ENCODE peak calls at places on chromosome 5, in ten cellular contexts. One of them, this sample, is unnamed.

GRCh38 chr5:151562019-151562707 is 29.0 kb downstream of the FAT2 start:
- DNase-seq in HCT116: no peak
- DNase-seq in H1: no peak
- DNase-seq in mammary epithelial cell: no peak
- DNase-seq in uterus: no peak
- DNase-seq in cardiac muscle cell: no peak
- DNase-seq in hepatocyte: no peak
- DNase-seq in ovary: no peak
- DNase-seq in tibial nerve: no peak
- DNase-seq in IMR-90: no peak
- DNase-seq in this sample: no peak

GRCh38 chr5:56827043-56827442 is 11.7 kb downstream of the MAP3K1 start:
- DNase-seq in HCT116: no peak
- DNase-seq in H1: no peak
- DNase-seq in mammary epithelial cell: peak; percentile 30
- DNase-seq in uterus: no peak
- DNase-seq in cardiac muscle cell: no peak
- DNase-seq in hepatocyte: no peak
- DNase-seq in ovary: no peak
- DNase-seq in tibial nerve: no peak
- DNase-seq in IMR-90: no peak
- DNase-seq in this sample: no peak

GRCh38 chr5:55636177-55636576 is 75.9 kb downstream of the SLC38A9 start:
- DNase-seq in HCT116: no peak
- DNase-seq in H1: no peak
- DNase-seq in mammary epithelial cell: no peak
- DNase-seq in uterus: no peak
- DNase-seq in cardiac muscle cell: no peak
- DNase-seq in hepatocyte: no peak
- DNase-seq in ovary: no peak
- DNase-seq in tibial nerve: no peak
- DNase-seq in IMR-90: no peak
- DNase-seq in this sample: no peak

GRCh38 chr5:26903469-26903868 is 134.9 kb downstream of the CDH9 start:
- DNase-seq in HCT116: no peak
- DNase-seq in H1: no peak
- DNase-seq in mammary epithelial cell: no peak
- DNase-seq in uterus: no peak
- DNase-seq in cardiac muscle cell: no peak
- DNase-seq in hepatocyte: no peak
- DNase-seq in ovary: no peak
- DNase-seq in tibial nerve: no peak
- DNase-seq in IMR-90: no peak
- DNase-seq in this sample: no peak

GRCh38 chr5:104635216-104635615 is 1072.6 kb upstream of the NUDT12 start:
- DNase-seq in HCT116: no peak
- DNase-seq in H1: no peak
- DNase-seq in mammary epithelial cell: no peak
- DNase-seq in uterus: no peak
- DNase-seq in cardiac muscle cell: no peak
- DNase-seq in hepatocyte: no peak
- DNase-seq in ovary: no peak
- DNase-seq in tibial nerve: no peak
- DNase-seq in IMR-90: peak; percentile 54
- DNase-seq in this sample: no peak

GRCh38 chr5:176414704-176415103 is 1.6 kb downstream of the CLTB start:
- DNase-seq in HCT116: no peak
- DNase-seq in H1: no peak
- DNase-seq in mammary epithelial cell: no peak
- DNase-seq in uterus: no peak
- DNase-seq in cardiac muscle cell: no peak
- DNase-seq in hepatocyte: no peak
- DNase-seq in ovary: no peak
- DNase-seq in tibial nerve: no peak
- DNase-seq in IMR-90: no peak
- DNase-seq in this sample: no peak

GRCh38 chr5:129096382-129096991 is 1.9 kb downstream of the ISOC1 start:
- DNase-seq in HCT116: no peak
- DNase-seq in H1: no peak
- DNase-seq in mammary epithelial cell: no peak
- DNase-seq in uterus: no peak
- DNase-seq in cardiac muscle cell: peak; percentile 32
- DNase-seq in hepatocyte: no peak
- DNase-seq in ovary: no peak
- DNase-seq in tibial nerve: no peak
- DNase-seq in IMR-90: no peak
- DNase-seq in this sample: peak; percentile 11

GRCh38 chr5:78540335-78541057 is 108.1 kb downstream of the LHFPL2 start:
- DNase-seq in HCT116: no peak
- DNase-seq in H1: no peak
- DNase-seq in mammary epithelial cell: peak; percentile 83
- DNase-seq in uterus: no peak
- DNase-seq in cardiac muscle cell: no peak
- DNase-seq in hepatocyte: no peak
- DNase-seq in ovary: no peak
- DNase-seq in tibial nerve: peak; percentile 51
- DNase-seq in IMR-90: no peak
- DNase-seq in this sample: no peak

GRCh38 chr5:5326126-5326758 is 96.2 kb upstream of the ICE1 start:
- DNase-seq in HCT116: no peak
- DNase-seq in H1: no peak
- DNase-seq in mammary epithelial cell: no peak
- DNase-seq in uterus: no peak
- DNase-seq in cardiac muscle cell: peak; percentile 36
- DNase-seq in hepatocyte: peak; percentile 42
- DNase-seq in ovary: no peak
- DNase-seq in tibial nerve: no peak
- DNase-seq in IMR-90: no peak
- DNase-seq in this sample: no peak

GRCh38 chr5:57538341-57538955 is 55.8 kb upstream of the ACTBL2 start:
- DNase-seq in HCT116: no peak
- DNase-seq in H1: no peak
- DNase-seq in mammary epithelial cell: peak; percentile 93
- DNase-seq in uterus: no peak
- DNase-seq in cardiac muscle cell: no peak
- DNase-seq in hepatocyte: no peak
- DNase-seq in ovary: no peak
- DNase-seq in tibial nerve: no peak
- DNase-seq in IMR-90: peak; percentile 79
- DNase-seq in this sample: peak; percentile 18

GRCh38 chr5:140322751-140323731 is 20.1 kb upstream of the PFDN1 start:
- DNase-seq in HCT116: no peak
- DNase-seq in H1: no peak
- DNase-seq in mammary epithelial cell: peak; percentile 83
- DNase-seq in uterus: peak; percentile 51
- DNase-seq in cardiac muscle cell: no peak
- DNase-seq in hepatocyte: peak; percentile 40
- DNase-seq in ovary: peak; percentile 45
- DNase-seq in tibial nerve: no peak
- DNase-seq in IMR-90: peak; percentile 98
- DNase-seq in this sample: no peak

GRCh38 chr5:80122599-80122998 is 87.5 kb downstream of the THBS4 start:
- DNase-seq in HCT116: no peak
- DNase-seq in H1: no peak
- DNase-seq in mammary epithelial cell: no peak
- DNase-seq in uterus: no peak
- DNase-seq in cardiac muscle cell: no peak
- DNase-seq in hepatocyte: no peak
- DNase-seq in ovary: no peak
- DNase-seq in tibial nerve: peak; percentile 28
- DNase-seq in IMR-90: no peak
- DNase-seq in this sample: no peak

GRCh38 chr5:565782-566445 is 41.7 kb upstream of the SLC9A3 start:
- DNase-seq in HCT116: no peak
- DNase-seq in H1: peak; percentile 21
- DNase-seq in mammary epithelial cell: no peak
- DNase-seq in uterus: no peak
- DNase-seq in cardiac muscle cell: no peak
- DNase-seq in hepatocyte: no peak
- DNase-seq in ovary: no peak
- DNase-seq in tibial nerve: no peak
- DNase-seq in IMR-90: peak; percentile 41
- DNase-seq in this sample: no peak

GRCh38 chr5:168529361-168530234 is 493 bp downstream of the FBLL1 start:
- DNase-seq in HCT116: no peak
- DNase-seq in H1: no peak
- DNase-seq in mammary epithelial cell: no peak
- DNase-seq in uterus: no peak
- DNase-seq in cardiac muscle cell: peak; percentile 41
- DNase-seq in hepatocyte: peak; percentile 18
- DNase-seq in ovary: peak; percentile 21
- DNase-seq in tibial nerve: no peak
- DNase-seq in IMR-90: no peak
- DNase-seq in this sample: no peak

GRCh38 chr5:80098951-80099350 is 63.8 kb downstream of the THBS4 start:
- DNase-seq in HCT116: no peak
- DNase-seq in H1: no peak
- DNase-seq in mammary epithelial cell: no peak
- DNase-seq in uterus: no peak
- DNase-seq in cardiac muscle cell: no peak
- DNase-seq in hepatocyte: no peak
- DNase-seq in ovary: no peak
- DNase-seq in tibial nerve: no peak
- DNase-seq in IMR-90: no peak
- DNase-seq in this sample: no peak

GRCh38 chr5:115258001-115258400 is 4.7 kb downstream of the PGGT1B start:
- DNase-seq in HCT116: no peak
- DNase-seq in H1: no peak
- DNase-seq in mammary epithelial cell: no peak
- DNase-seq in uterus: no peak
- DNase-seq in cardiac muscle cell: no peak
- DNase-seq in hepatocyte: no peak
- DNase-seq in ovary: no peak
- DNase-seq in tibial nerve: no peak
- DNase-seq in IMR-90: peak; percentile 59
- DNase-seq in this sample: no peak

GRCh38 chr5:6556089-6556801 is 76.6 kb downstream of the NSUN2 start:
- DNase-seq in HCT116: no peak
- DNase-seq in H1: no peak
- DNase-seq in mammary epithelial cell: no peak
- DNase-seq in uterus: no peak
- DNase-seq in cardiac muscle cell: no peak
- DNase-seq in hepatocyte: no peak
- DNase-seq in ovary: no peak
- DNase-seq in tibial nerve: no peak
- DNase-seq in IMR-90: no peak
- DNase-seq in this sample: no peak

DNA sequence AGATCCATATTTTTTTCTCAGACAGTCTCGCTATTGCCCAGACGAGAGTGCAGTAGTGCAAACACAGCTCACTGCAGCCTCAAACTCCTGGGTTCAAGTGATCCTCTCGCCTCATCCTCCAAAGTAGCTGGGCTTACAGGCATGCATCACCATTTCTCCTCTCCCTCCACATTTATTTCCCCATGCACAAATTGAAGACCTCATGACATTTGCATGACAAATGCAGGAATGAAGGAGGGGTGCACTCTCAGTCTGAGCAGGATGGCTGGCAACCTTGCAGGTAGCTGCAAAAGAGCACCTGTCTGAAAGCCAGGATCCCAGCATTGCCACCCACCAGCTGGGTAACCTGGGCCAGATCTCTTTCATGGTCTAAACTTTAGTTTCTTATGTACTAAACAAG is 111.2 kb downstream of the SH3TC2 start:
- DNase-seq in HCT116: no peak
- DNase-seq in H1: no peak
- DNase-seq in mammary epithelial cell: no peak
- DNase-seq in uterus: no peak
- DNase-seq in cardiac muscle cell: no peak
- DNase-seq in hepatocyte: no peak
- DNase-seq in ovary: no peak
- DNase-seq in tibial nerve: no peak
- DNase-seq in IMR-90: no peak
- DNase-seq in this sample: no peak
- H3K27ac ChIP-seq in HCT116: no peak overlapping the region
- H3K27ac ChIP-seq in H1: no peak overlapping the region
- H3K27ac ChIP-seq in mammary epithelial cell: no peak overlapping the region
- H3K27ac ChIP-seq in uterus: no peak overlapping the region
- H3K27ac ChIP-seq in cardiac muscle cell: no peak overlapping the region
- H3K27ac ChIP-seq in hepatocyte: no peak overlapping the region
- H3K27ac ChIP-seq in ovary: no peak overlapping the region
- H3K27ac ChIP-seq in tibial nerve: no peak overlapping the region
- H3K27ac ChIP-seq in IMR-90: no peak overlapping the region
- H3K27ac ChIP-seq in this sample: no peak overlapping the region

GRCh38 chr5:132586063-132586462 is 29.3 kb downstream of the RAD50 start:
- DNase-seq in HCT116: no peak
- DNase-seq in H1: no peak
- DNase-seq in mammary epithelial cell: no peak
- DNase-seq in uterus: no peak
- DNase-seq in cardiac muscle cell: no peak
- DNase-seq in hepatocyte: no peak
- DNase-seq in ovary: no peak
- DNase-seq in tibial nerve: no peak
- DNase-seq in IMR-90: no peak
- DNase-seq in this sample: no peak
- TF ChIP-seq CTCF in HCT116: no peak
- TF ChIP-seq CTCF in H1: no peak
- TF ChIP-seq CTCF in mammary epithelial cell: no peak
- TF ChIP-seq CTCF in uterus: no peak
- TF ChIP-seq CTCF in cardiac muscle cell: no peak
- TF ChIP-seq CTCF in hepatocyte: no peak
- TF ChIP-seq CTCF in ovary: no peak
- TF ChIP-seq CTCF in tibial nerve: no peak
- TF ChIP-seq CTCF in IMR-90: no peak
- TF ChIP-seq CTCF in this sample: no peak

DNA sequence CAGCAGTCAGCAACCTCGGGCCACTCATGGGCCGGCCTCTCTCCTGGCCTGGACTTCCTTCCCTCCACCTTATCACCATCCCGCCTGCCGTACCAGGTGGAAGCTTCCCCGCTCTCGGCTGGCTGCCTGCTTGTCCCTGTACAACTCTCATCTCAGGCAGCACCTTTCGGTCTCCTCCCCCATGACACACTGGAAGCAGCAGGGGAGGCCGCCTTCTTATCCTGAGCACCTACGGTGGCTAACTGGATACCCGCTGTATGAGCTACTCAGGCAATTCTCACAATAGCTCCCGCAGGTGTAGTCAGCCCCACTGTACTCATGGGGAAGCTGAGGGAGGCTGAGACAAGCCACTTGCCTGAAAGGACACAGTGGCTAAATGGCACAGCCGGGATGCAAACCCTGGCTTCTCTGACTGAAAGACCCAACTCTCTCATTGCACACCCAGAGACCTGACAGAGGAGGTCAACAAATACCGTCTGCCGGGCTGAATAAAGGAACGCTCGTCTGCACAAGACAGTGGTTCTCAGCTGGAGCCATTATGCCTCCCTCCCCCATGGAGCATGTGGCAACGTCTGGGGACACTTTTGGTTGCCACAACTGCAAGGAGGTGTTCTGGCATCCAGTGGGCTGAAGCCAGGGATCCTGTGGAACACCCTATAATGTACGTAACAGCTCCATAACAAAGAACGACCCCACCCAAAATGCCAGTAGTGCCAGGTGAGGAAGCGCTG is 9.6 kb downstream of the STK10 start:
- DNase-seq in HCT116: no peak
- DNase-seq in H1: no peak
- DNase-seq in mammary epithelial cell: no peak
- DNase-seq in uterus: no peak
- DNase-seq in cardiac muscle cell: no peak
- DNase-seq in hepatocyte: no peak
- DNase-seq in ovary: no peak
- DNase-seq in tibial nerve: no peak
- DNase-seq in IMR-90: no peak
- DNase-seq in this sample: no peak
- H3K4me3 ChIP-seq in HCT116: no peak overlapping the region
- H3K4me3 ChIP-seq in H1: no peak overlapping the region
- H3K4me3 ChIP-seq in mammary epithelial cell: no peak overlapping the region
- H3K4me3 ChIP-seq in uterus: no peak overlapping the region
- H3K4me3 ChIP-seq in cardiac muscle cell: no peak overlapping the region
- H3K4me3 ChIP-seq in hepatocyte: no peak overlapping the region
- H3K4me3 ChIP-seq in ovary: no peak overlapping the region
- H3K4me3 ChIP-seq in tibial nerve: no peak overlapping the region
- H3K4me3 ChIP-seq in IMR-90: no peak overlapping the region
- H3K4me3 ChIP-seq in this sample: no peak overlapping the region

GRCh38 chr5:41195228-41195627 is 18.1 kb downstream of the C6 start:
- DNase-seq in HCT116: no peak
- DNase-seq in H1: no peak
- DNase-seq in mammary epithelial cell: no peak
- DNase-seq in uterus: no peak
- DNase-seq in cardiac muscle cell: no peak
- DNase-seq in hepatocyte: no peak
- DNase-seq in ovary: no peak
- DNase-seq in tibial nerve: no peak
- DNase-seq in IMR-90: no peak
- DNase-seq in this sample: no peak
- H3K27ac ChIP-seq in HCT116: no peak overlapping the region
- H3K27ac ChIP-seq in H1: no peak overlapping the region
- H3K27ac ChIP-seq in mammary epithelial cell: no peak overlapping the region
- H3K27ac ChIP-seq in uterus: peak overlapping the region; percentile 66
- H3K27ac ChIP-seq in cardiac muscle cell: no peak overlapping the region
- H3K27ac ChIP-seq in hepatocyte: no peak overlapping the region
- H3K27ac ChIP-seq in ovary: no peak overlapping the region
- H3K27ac ChIP-seq in tibial nerve: peak overlapping the region; percentile 86
- H3K27ac ChIP-seq in IMR-90: no peak overlapping the region
- H3K27ac ChIP-seq in this sample: no peak overlapping the region